ENCODE peak calls at places on chromosome 7, in four cellular contexts. K is K562, T is GM12878, U is HepG2. D is an unnamed sample.

GRCh38 chr7:84277628-84278224 is 83.1 kb upstream of the SEMA3A start:
- DNase-seq in K (no peak), T (no peak), U (no peak), D (no peak)

GRCh38 chr7:66930341-66930740 is 9.3 kb downstream of the TMEM248 start:
- DNase-seq in K (peak), T (no peak), U (no peak), D (peak)

GRCh38 chr7:134448359-134449229 is 10.3 kb downstream of the AKR1B1 start:
- DNase-seq in K (peak), T (no peak), U (no peak), D (no peak)

GRCh38 chr7:111329367-111330234 is 232.7 kb downstream of the IMMP2L start:
- DNase-seq in K (peak), T (no peak), U (no peak), D (no peak)

GRCh38 chr7:15015545-15016314 is 113.2 kb upstream of the DGKB start:
- DNase-seq in K (peak), T (peak), U (peak), D (peak)

GRCh38 chr7:7221602-7222038 is 39.3 kb downstream of the C1GALT1 start:
- DNase-seq in K (peak), T (no peak), U (no peak), D (no peak)

GRCh38 chr7:291302-292092 is 1.5 kb downstream of the FOXL3 start:
- DNase-seq in K (no peak), T (no peak), U (no peak), D (no peak)

GRCh38 chr7:98303906-98304305 is 22.4 kb downstream of the BRI3 start:
- DNase-seq in K (no peak), T (no peak), U (no peak), D (no peak)

GRCh38 chr7:26507375-26508068 is 215.9 kb downstream of the SNX10 start:
- DNase-seq in K (no peak), T (no peak), U (no peak), D (no peak)

GRCh38 chr7:68424643-68425297 is 1173.5 kb upstream of the AUTS2 start:
- DNase-seq in K (no peak), T (no peak), U (peak), D (no peak)

GRCh38 chr7:84102213-84102612 is 92.4 kb downstream of the SEMA3A start:
- DNase-seq in K (no peak), T (no peak), U (no peak), D (no peak)

GRCh38 chr7:63789378-63790176 is 209.1 kb upstream of the ZNF722 start:
- DNase-seq in K (no peak), T (no peak), U (no peak), D (no peak)

GRCh38 chr7:70523626-70524351 is 608.2 kb upstream of the GALNT17 start:
- DNase-seq in K (no peak), T (no peak), U (no peak), D (no peak)

GRCh38 chr7:69893915-69894314 is 295.6 kb downstream of the AUTS2 start:
- DNase-seq in K (no peak), T (no peak), U (no peak), D (no peak)

GRCh38 chr7:55052081-55052480 is 33.3 kb downstream of the EGFR start:
- DNase-seq in K (no peak), T (no peak), U (no peak), D (no peak)

GRCh38 chr7:1638113-1638726 is 31.9 kb upstream of the ELFN1 start:
- DNase-seq in K (no peak), T (no peak), U (no peak), D (no peak)

GRCh38 chr7:150973571-150974451 is 4.3 kb downstream of the KCNH2 start:
- DNase-seq in K (no peak), T (no peak), U (no peak), D (no peak)

GRCh38 chr7:25845341-25845923 is 306.6 kb upstream of the NFE2L3 start:
- DNase-seq in K (no peak), T (no peak), U (no peak), D (no peak)

GRCh38 chr7:82241371-82241770 is 202.2 kb downstream of the CACNA2D1 start:
- DNase-seq in K (no peak), T (no peak), U (no peak), D (no peak)
- TF ChIP-seq TARDBP in K (no peak), T (no peak), U (no peak), D (no peak)

GRCh38 chr7:17787257-17787656 is 153.0 kb downstream of the SNX13 start:
- DNase-seq in K (no peak), T (no peak), U (no peak), D (no peak)
- TF ChIP-seq BHLHE40 in K (no peak), T (no peak), U (no peak), D (no peak)

GRCh38 chr7:141409911-141410329 is 141.3 kb upstream of the AGK start:
- DNase-seq in K (no peak), T (no peak), U (no peak), D (no peak)
- TF ChIP-seq TARDBP in K (no peak), T (no peak), U (no peak), D (no peak)

GRCh38 chr7:24435002-24435401 is 138.2 kb upstream of the PALS2 start:
- DNase-seq in K (no peak), T (no peak), U (no peak), D (no peak)
- TF ChIP-seq BHLHE40 in K (no peak), T (no peak), U (no peak), D (no peak)

GRCh38 chr7:93719546-93719945 is 145.0 kb upstream of the CALCR start:
- DNase-seq in K (peak), T (no peak), U (no peak), D (no peak)
- TF ChIP-seq TARDBP in K (no peak), T (no peak), U (no peak), D (no peak)

GRCh38 chr7:141872931-141873330 is 31.6 kb upstream of the PRSS37 start:
- DNase-seq in K (no peak), T (no peak), U (no peak), D (no peak)
- TF ChIP-seq BHLHE40 in K (no peak), T (no peak), U (no peak), D (no peak)

GRCh38 chr7:22482476-22482875 is 17.5 kb downstream of the STEAP1B start:
- DNase-seq in K (no peak), T (no peak), U (no peak), D (no peak)

GRCh38 chr7:22477262-22477661 is 22.7 kb downstream of the STEAP1B start:
- DNase-seq in K (no peak), T (no peak), U (no peak), D (no peak)

GRCh38 chr7:22477876-22478450 is 22.0 kb downstream of the STEAP1B start:
- DNase-seq in K (no peak), T (no peak), U (no peak), D (no peak)

GRCh38 chr7:22481726-22482125 is 18.3 kb downstream of the STEAP1B start:
- DNase-seq in K (no peak), T (peak), U (no peak), D (no peak)

GRCh38 chr7:22480523-22481075 is 19.4 kb downstream of the STEAP1B start:
- DNase-seq in K (no peak), T (no peak), U (no peak), D (no peak)
- TF ChIP-seq TARDBP in K (no peak), T (no peak), U (no peak), D (no peak)

DNA sequence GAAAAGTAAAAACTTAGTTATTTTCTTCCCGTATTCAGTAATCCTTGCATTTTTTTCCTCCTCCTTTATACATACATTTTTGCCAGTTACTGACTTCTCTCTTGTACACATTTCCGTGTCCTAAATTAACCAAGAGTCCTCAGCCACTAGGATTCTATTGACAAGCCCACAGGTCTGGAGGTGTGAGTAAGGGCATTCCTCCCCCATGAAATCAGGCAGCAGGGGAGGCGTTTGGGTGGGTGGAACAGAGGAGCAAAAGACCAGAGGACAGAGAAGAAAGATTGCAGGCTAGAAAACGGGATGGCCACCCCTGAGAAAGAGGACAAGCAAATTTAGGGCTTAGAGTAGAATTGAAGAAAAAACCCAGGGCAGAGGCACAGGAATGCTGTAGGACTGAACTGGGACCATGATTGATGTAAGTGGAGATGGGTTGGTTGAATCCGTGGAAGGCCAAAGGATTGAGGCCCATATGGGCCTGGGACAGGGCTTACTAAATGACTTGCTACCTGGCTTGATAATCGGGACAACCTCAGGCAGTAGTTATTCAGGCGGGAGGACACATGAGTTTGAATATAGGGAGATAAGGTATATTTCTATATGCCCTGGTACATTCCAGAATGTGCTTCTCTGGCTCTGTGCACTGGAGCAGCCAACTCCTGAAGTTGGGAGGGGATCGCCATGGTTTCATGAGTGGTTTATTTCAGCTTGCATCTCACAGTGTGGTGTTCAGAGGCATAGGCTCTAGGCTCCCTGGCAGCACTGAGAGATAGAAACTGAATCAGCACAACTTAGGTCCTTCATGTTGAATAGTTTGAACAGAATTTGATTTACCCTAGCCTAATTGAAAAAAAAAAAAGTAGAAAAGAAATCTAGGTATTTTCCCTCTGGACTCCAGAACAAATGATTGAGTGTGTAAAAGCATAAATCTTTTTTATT is 28.0 kb downstream of the IKZF1 start:
- DNase-seq in K (no peak), T (no peak), U (no peak), D (no peak)
- TF ChIP-seq BHLHE40 in K (no peak), T (no peak), U (no peak), D (no peak)

DNA sequence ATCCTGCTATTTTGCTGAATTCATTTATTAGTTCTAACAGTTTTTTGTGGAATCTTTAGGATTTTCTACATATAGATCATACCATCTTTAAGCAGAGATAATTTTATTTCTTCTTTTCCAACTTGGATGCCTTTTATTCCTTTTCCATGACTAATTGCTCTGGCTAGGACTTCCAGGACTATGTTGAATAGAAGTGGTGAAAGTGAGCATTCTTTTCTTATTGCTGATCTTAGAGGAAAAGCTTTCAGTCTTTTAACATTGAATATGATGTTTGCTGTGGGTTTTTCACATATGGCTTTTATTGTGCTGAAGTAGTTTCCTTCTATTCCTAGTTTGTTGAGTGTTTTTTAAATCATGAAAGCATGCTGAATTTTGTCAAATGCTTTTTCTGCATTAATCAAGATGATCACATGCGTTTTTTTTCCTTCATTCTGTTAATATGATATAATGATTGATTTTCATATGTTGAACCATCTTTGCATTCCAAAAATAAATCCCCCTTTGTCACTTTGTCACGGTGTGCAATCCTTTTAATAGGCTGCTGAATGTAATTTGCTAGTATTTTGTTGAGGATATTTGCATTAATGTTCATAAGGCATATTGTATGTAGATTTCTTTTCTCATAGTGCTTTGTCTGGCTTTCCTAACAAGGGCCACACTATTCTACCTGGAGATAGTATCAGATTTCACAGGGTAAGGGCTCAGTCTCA is 92.9 kb downstream of the ZNF467 start:
- DNase-seq in K (no peak), T (no peak), U (no peak), D (no peak)
- TF ChIP-seq TARDBP in K (no peak), T (no peak), U (no peak), D (no peak)

GRCh38 chr7:101952355-101953247 is 135.2 kb downstream of the CUX1 start:
- DNase-seq in K (peak), T (no peak), U (no peak), D (no peak)

GRCh38 chr7:101956130-101956529 is 138.7 kb downstream of the CUX1 start:
- DNase-seq in K (no peak), T (no peak), U (no peak), D (no peak)

GRCh38 chr7:101951757-101952156 is 134.3 kb downstream of the CUX1 start:
- DNase-seq in K (no peak), T (no peak), U (no peak), D (no peak)

GRCh38 chr7:101953248-101953819 is 135.9 kb downstream of the CUX1 start:
- DNase-seq in K (no peak), T (peak), U (no peak), D (no peak)

GRCh38 chr7:101954494-101954893 is 137.1 kb downstream of the CUX1 start:
- DNase-seq in K (no peak), T (no peak), U (no peak), D (no peak)
- TF ChIP-seq BHLHE40 in K (no peak), T (no peak), U (no peak), D (no peak)